ENCODE peak calls at places on chromosomes 2 and 18, in eight cellular contexts. One of them, this sample, is unnamed.

GRCh38 chr2:74548919-74549684 is 4.6 kb downstream of the LOXL3 start:
- DNase-seq in SK-N-DZ: no peak
- DNase-seq in astrocyte of the spinal cord: peak
- DNase-seq in AG10803: peak
- DNase-seq in fibroblast of gingiva: peak
- DNase-seq in activated naive CD8-positive, alpha-beta T cell treated with anti-CD3 and anti-CD28 coated beads, Interleukin-2, amount 50 U/mL, for 24 hours: peak
- DNase-seq in Calu3: peak
- DNase-seq in Peyer's patch: no peak
- DNase-seq in this sample: peak

GRCh38 chr2:61055557-61055956 is 10.1 kb upstream of the SANBR start:
- DNase-seq in SK-N-DZ: no peak
- DNase-seq in astrocyte of the spinal cord: peak
- DNase-seq in AG10803: no peak
- DNase-seq in fibroblast of gingiva: peak
- DNase-seq in activated naive CD8-positive, alpha-beta T cell treated with anti-CD3 and anti-CD28 coated beads, Interleukin-2, amount 50 U/mL, for 24 hours: no peak
- DNase-seq in Calu3: no peak
- DNase-seq in Peyer's patch: no peak
- DNase-seq in this sample: no peak

GRCh38 chr2:165203689-165204559 is at the start of gene SCN3A:
- DNase-seq in SK-N-DZ: peak
- DNase-seq in astrocyte of the spinal cord: peak
- DNase-seq in AG10803: peak
- DNase-seq in fibroblast of gingiva: peak
- DNase-seq in activated naive CD8-positive, alpha-beta T cell treated with anti-CD3 and anti-CD28 coated beads, Interleukin-2, amount 50 U/mL, for 24 hours: peak
- DNase-seq in Calu3: peak
- DNase-seq in Peyer's patch: peak
- DNase-seq in this sample: peak

GRCh38 chr2:191705084-191705483 is 27.1 kb downstream of the NABP1 start:
- DNase-seq in SK-N-DZ: no peak
- DNase-seq in astrocyte of the spinal cord: no peak
- DNase-seq in AG10803: no peak
- DNase-seq in fibroblast of gingiva: no peak
- DNase-seq in activated naive CD8-positive, alpha-beta T cell treated with anti-CD3 and anti-CD28 coated beads, Interleukin-2, amount 50 U/mL, for 24 hours: no peak
- DNase-seq in Calu3: no peak
- DNase-seq in Peyer's patch: no peak
- DNase-seq in this sample: no peak

GRCh38 chr2:3669656-3670055 is 11.7 kb downstream of the ALLC start:
- DNase-seq in SK-N-DZ: no peak
- DNase-seq in astrocyte of the spinal cord: no peak
- DNase-seq in AG10803: no peak
- DNase-seq in fibroblast of gingiva: no peak
- DNase-seq in activated naive CD8-positive, alpha-beta T cell treated with anti-CD3 and anti-CD28 coated beads, Interleukin-2, amount 50 U/mL, for 24 hours: no peak
- DNase-seq in Calu3: no peak
- DNase-seq in Peyer's patch: no peak
- DNase-seq in this sample: no peak

GRCh38 chr2:25790074-25790473 is 88.2 kb downstream of the ASXL2 start:
- DNase-seq in SK-N-DZ: no peak
- DNase-seq in astrocyte of the spinal cord: no peak
- DNase-seq in AG10803: no peak
- DNase-seq in fibroblast of gingiva: no peak
- DNase-seq in activated naive CD8-positive, alpha-beta T cell treated with anti-CD3 and anti-CD28 coated beads, Interleukin-2, amount 50 U/mL, for 24 hours: no peak
- DNase-seq in Calu3: no peak
- DNase-seq in Peyer's patch: no peak
- DNase-seq in this sample: no peak

GRCh38 chr2:26838121-26838906 is 9.6 kb upstream of the DPYSL5 start:
- DNase-seq in SK-N-DZ: no peak
- DNase-seq in astrocyte of the spinal cord: peak
- DNase-seq in AG10803: peak
- DNase-seq in fibroblast of gingiva: no peak
- DNase-seq in activated naive CD8-positive, alpha-beta T cell treated with anti-CD3 and anti-CD28 coated beads, Interleukin-2, amount 50 U/mL, for 24 hours: no peak
- DNase-seq in Calu3: no peak
- DNase-seq in Peyer's patch: no peak
- DNase-seq in this sample: no peak

GRCh38 chr18:39550701-39551100 is 1985.1 kb upstream of the CELF4 start:
- DNase-seq in SK-N-DZ: no peak
- DNase-seq in astrocyte of the spinal cord: no peak
- DNase-seq in AG10803: no peak
- DNase-seq in fibroblast of gingiva: no peak
- DNase-seq in activated naive CD8-positive, alpha-beta T cell treated with anti-CD3 and anti-CD28 coated beads, Interleukin-2, amount 50 U/mL, for 24 hours: no peak
- DNase-seq in Calu3: no peak
- DNase-seq in Peyer's patch: no peak
- DNase-seq in this sample: no peak

GRCh38 chr2:115739574-115739973 is 1297.1 kb downstream of the DPP10 start:
- DNase-seq in SK-N-DZ: no peak
- DNase-seq in astrocyte of the spinal cord: no peak
- DNase-seq in AG10803: no peak
- DNase-seq in fibroblast of gingiva: no peak
- DNase-seq in activated naive CD8-positive, alpha-beta T cell treated with anti-CD3 and anti-CD28 coated beads, Interleukin-2, amount 50 U/mL, for 24 hours: no peak
- DNase-seq in Calu3: no peak
- DNase-seq in Peyer's patch: no peak
- DNase-seq in this sample: peak

GRCh38 chr2:69097908-69098655 is 85.1 kb downstream of the ANTXR1 start:
- DNase-seq in SK-N-DZ: no peak
- DNase-seq in astrocyte of the spinal cord: no peak
- DNase-seq in AG10803: peak
- DNase-seq in fibroblast of gingiva: no peak
- DNase-seq in activated naive CD8-positive, alpha-beta T cell treated with anti-CD3 and anti-CD28 coated beads, Interleukin-2, amount 50 U/mL, for 24 hours: no peak
- DNase-seq in Calu3: no peak
- DNase-seq in Peyer's patch: no peak
- DNase-seq in this sample: no peak

GRCh38 chr2:191797937-191798873 is 48.7 kb downstream of the CAVIN2 start:
- DNase-seq in SK-N-DZ: peak
- DNase-seq in astrocyte of the spinal cord: no peak
- DNase-seq in AG10803: no peak
- DNase-seq in fibroblast of gingiva: no peak
- DNase-seq in activated naive CD8-positive, alpha-beta T cell treated with anti-CD3 and anti-CD28 coated beads, Interleukin-2, amount 50 U/mL, for 24 hours: no peak
- DNase-seq in Calu3: no peak
- DNase-seq in Peyer's patch: no peak
- DNase-seq in this sample: no peak

GRCh38 chr2:175468699-175469098 is 287.2 kb upstream of the ATP5MC3 start:
- DNase-seq in SK-N-DZ: no peak
- DNase-seq in astrocyte of the spinal cord: no peak
- DNase-seq in AG10803: no peak
- DNase-seq in fibroblast of gingiva: no peak
- DNase-seq in activated naive CD8-positive, alpha-beta T cell treated with anti-CD3 and anti-CD28 coated beads, Interleukin-2, amount 50 U/mL, for 24 hours: no peak
- DNase-seq in Calu3: no peak
- DNase-seq in Peyer's patch: no peak
- DNase-seq in this sample: no peak

GRCh38 chr2:15846626-15847025 is 93.7 kb upstream of the MYCN start:
- DNase-seq in SK-N-DZ: no peak
- DNase-seq in astrocyte of the spinal cord: no peak
- DNase-seq in AG10803: no peak
- DNase-seq in fibroblast of gingiva: no peak
- DNase-seq in activated naive CD8-positive, alpha-beta T cell treated with anti-CD3 and anti-CD28 coated beads, Interleukin-2, amount 50 U/mL, for 24 hours: no peak
- DNase-seq in Calu3: no peak
- DNase-seq in Peyer's patch: no peak
- DNase-seq in this sample: no peak

GRCh38 chr2:166158546-166158945 is 30.7 kb upstream of the SCN1A start:
- DNase-seq in SK-N-DZ: no peak
- DNase-seq in astrocyte of the spinal cord: no peak
- DNase-seq in AG10803: peak
- DNase-seq in fibroblast of gingiva: peak
- DNase-seq in activated naive CD8-positive, alpha-beta T cell treated with anti-CD3 and anti-CD28 coated beads, Interleukin-2, amount 50 U/mL, for 24 hours: no peak
- DNase-seq in Calu3: no peak
- DNase-seq in Peyer's patch: no peak
- DNase-seq in this sample: no peak

GRCh38 chr2:216117566-216117965 is 8.4 kb downstream of the XRCC5 start:
- DNase-seq in SK-N-DZ: no peak
- DNase-seq in astrocyte of the spinal cord: peak
- DNase-seq in AG10803: no peak
- DNase-seq in fibroblast of gingiva: no peak
- DNase-seq in activated naive CD8-positive, alpha-beta T cell treated with anti-CD3 and anti-CD28 coated beads, Interleukin-2, amount 50 U/mL, for 24 hours: no peak
- DNase-seq in Calu3: no peak
- DNase-seq in Peyer's patch: no peak
- DNase-seq in this sample: no peak